ENCODE peak calls at places on chromosomes 5 and 9, in ten cellular contexts. N is upper lobe of right lung; V is heart left ventricle; K is effector memory CD4-positive, alpha-beta T cell; P is heart right ventricle; A is aorta; S is lower lobe of right lung; H is right atrium auricular region; L is breast epithelium; Y is small intestine. C is an unnamed sample.

GRCh38 chr5:123089971-123090640 is 1.1 kb downstream of the PRDM6 start:
- DNase-seq in N (peak; percentile 74), V (no peak), K (no peak), P (peak; percentile 19), A (peak; percentile 79), S (peak; percentile 57), H (no peak), L (no peak), Y (no peak), C (peak; percentile 29)

GRCh38 chr5:42531611-42532010 is 108.4 kb downstream of the GHR start:
- DNase-seq in N (no peak), V (no peak), K (no peak), P (no peak), A (no peak), S (no peak), H (no peak), L (no peak), Y (no peak), C (no peak)

GRCh38 chr9:91811024-91811909 is 138.8 kb downstream of the ROR2 start:
- DNase-seq in N (no peak), V (no peak), K (no peak), P (no peak), A (peak; percentile 57), S (no peak), H (no peak), L (no peak), Y (no peak), C (no peak)

GRCh38 chr9:61666310-61666709 is 476.5 kb downstream of the SPATA31A7 start:
- DNase-seq in N (peak; percentile 40), V (no peak), K (no peak), P (no peak), A (no peak), S (no peak), H (no peak), L (no peak), Y (no peak), C (no peak)

GRCh38 chr9:90124961-90125360 is 517.7 kb downstream of the DIRAS2 start:
- DNase-seq in N (no peak), V (no peak), K (no peak), P (no peak), A (no peak), S (no peak), H (no peak), L (no peak), Y (no peak), C (no peak)

GRCh38 chr5:130687085-130687733 is 477.8 kb downstream of the HINT1 start:
- DNase-seq in N (no peak), V (no peak), K (no peak), P (no peak), A (no peak), S (no peak), H (no peak), L (no peak), Y (no peak), C (no peak)

GRCh38 chr5:96434201-96434645 is 1.2 kb upstream of the PCSK1 start:
- DNase-seq in N (peak; percentile 71), V (peak; percentile 46), K (no peak), P (peak; percentile 59), A (peak; percentile 88), S (peak; percentile 57), H (no peak), L (peak; percentile 21), Y (peak; percentile 33), C (peak; percentile 65)

GRCh38 chr5:156181656-156182055 is 145.3 kb upstream of the SGCD start:
- DNase-seq in N (no peak), V (no peak), K (no peak), P (no peak), A (no peak), S (no peak), H (no peak), L (no peak), Y (no peak), C (no peak)

GRCh38 chr5:138603521-138603920 is 28.3 kb upstream of the HSPA9 start:
- DNase-seq in N (no peak), V (no peak), K (no peak), P (no peak), A (no peak), S (no peak), H (no peak), L (no peak), Y (no peak), C (no peak)

GRCh38 chr5:12658871-12659446 is 754.7 kb upstream of the CTNND2 start:
- DNase-seq in N (no peak), V (no peak), K (no peak), P (no peak), A (no peak), S (no peak), H (no peak), L (no peak), Y (no peak), C (no peak)

GRCh38 chr9:85056203-85056572 is 386.7 kb downstream of the NTRK2 start:
- DNase-seq in N (no peak), V (no peak), K (no peak), P (no peak), A (no peak), S (no peak), H (no peak), L (no peak), Y (no peak), C (no peak)

GRCh38 chr5:39714036-39714698 is 289.4 kb upstream of the DAB2 start:
- DNase-seq in N (no peak), V (peak; percentile 14), K (no peak), P (no peak), A (no peak), S (no peak), H (no peak), L (no peak), Y (peak; percentile 57), C (peak; percentile 73)

GRCh38 chr5:115295775-115296129 is 702 bp downstream of the CCDC112 start:
- DNase-seq in N (no peak), V (no peak), K (no peak), P (no peak), A (no peak), S (no peak), H (no peak), L (no peak), Y (no peak), C (no peak)
- H3K27ac ChIP-seq in N (peak overlapping the region; percentile 78), V (peak overlapping the region; percentile 82), K (no peak overlapping the region), P (no peak overlapping the region), A (no peak overlapping the region), S (peak overlapping the region; percentile 81), H (peak overlapping the region; percentile 51), L (no peak overlapping the region), Y (peak overlapping the region; percentile 86), C (peak overlapping the region; percentile 78)

GRCh38 chr5:107781451-107781850 is 110.7 kb upstream of the EFNA5 start:
- DNase-seq in N (no peak), V (no peak), K (no peak), P (no peak), A (no peak), S (no peak), H (no peak), L (no peak), Y (peak; percentile 5), C (no peak)

GRCh38 chr5:107777161-107777740 is 106.5 kb upstream of the EFNA5 start:
- DNase-seq in N (no peak), V (no peak), K (no peak), P (no peak), A (no peak), S (no peak), H (no peak), L (no peak), Y (no peak), C (no peak)

GRCh38 chr5:107778651-107779050 is 107.9 kb upstream of the EFNA5 start:
- DNase-seq in N (no peak), V (no peak), K (no peak), P (no peak), A (no peak), S (no peak), H (no peak), L (no peak), Y (no peak), C (no peak)

GRCh38 chr5:107776506-107776905 is 105.8 kb upstream of the EFNA5 start:
- DNase-seq in N (no peak), V (no peak), K (no peak), P (no peak), A (no peak), S (no peak), H (no peak), L (no peak), Y (no peak), C (no peak)

DNA sequence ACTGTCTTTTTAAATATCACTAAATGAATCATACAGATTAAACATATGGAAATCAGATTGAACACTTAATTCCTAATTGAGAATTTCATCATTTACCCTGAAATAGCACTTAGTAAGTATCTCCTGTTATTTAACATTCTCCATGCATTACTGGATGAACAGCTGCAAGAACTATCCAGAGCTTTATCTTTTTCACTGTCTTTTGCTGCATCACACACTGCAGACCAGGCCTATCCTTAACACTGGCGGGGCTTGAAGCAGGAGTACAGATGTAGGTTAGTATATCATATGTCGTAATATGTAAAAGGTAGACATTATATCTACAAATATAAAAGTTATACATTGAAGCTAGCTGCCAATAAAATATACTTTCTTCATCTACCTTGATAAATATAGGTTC is 108.7 kb upstream of the EFNA5 start:
- DNase-seq in N (no peak), V (no peak), K (no peak), P (no peak), A (no peak), S (no peak), H (no peak), L (no peak), Y (no peak), C (no peak)
- H3K27me3 ChIP-seq in N (no peaks in the 10 kb centered on the region), V (no peaks in the 10 kb centered on the region), K (no peaks in the 10 kb centered on the region), P (no peaks in the 10 kb centered on the region), A (no peaks in the 10 kb centered on the region), S (no peaks in the 10 kb centered on the region), H (no peaks in the 10 kb centered on the region), L (no peaks in the 10 kb centered on the region), Y (no peaks in the 10 kb centered on the region), C (no peaks in the 10 kb centered on the region)

GRCh38 chr9:95431286-95431685 is 85.5 kb downstream of the PTCH1 start:
- DNase-seq in N (no peak), V (no peak), K (no peak), P (no peak), A (no peak), S (no peak), H (no peak), L (no peak), Y (no peak), C (no peak)

GRCh38 chr9:95422650-95423049 is 94.1 kb downstream of the PTCH1 start:
- DNase-seq in N (no peak), V (no peak), K (no peak), P (no peak), A (no peak), S (no peak), H (no peak), L (no peak), Y (no peak), C (no peak)

GRCh38 chr9:95429948-95430620 is 86.7 kb downstream of the PTCH1 start:
- DNase-seq in N (no peak), V (no peak), K (no peak), P (no peak), A (no peak), S (no peak), H (no peak), L (no peak), Y (no peak), C (no peak)

GRCh38 chr9:95425910-95426551 is 90.7 kb downstream of the PTCH1 start:
- DNase-seq in N (no peak), V (no peak), K (no peak), P (no peak), A (no peak), S (no peak), H (no peak), L (no peak), Y (peak; percentile 50), C (peak; percentile 31)
- H3K27ac ChIP-seq in N (peak overlapping the region; percentile 44), V (peak overlapping the region; percentile 69), K (no peak overlapping the region), P (peak overlapping the region; percentile 74), A (no peak overlapping the region), S (peak overlapping the region; percentile 80), H (no peak overlapping the region), L (peak overlapping the region; percentile 86), Y (peak overlapping the region; percentile 93), C (peak overlapping the region; percentile 73)

GRCh38 chr9:124012368-124013262 is 1.0 kb downstream of the LHX2 start:
- DNase-seq in N (no peak), V (no peak), K (no peak), P (no peak), A (peak; percentile 76), S (no peak), H (no peak), L (no peak), Y (no peak), C (no peak)
- H3K27me3 ChIP-seq in N (peaks cover 100% of the 10 kb centered on the region), V (peaks cover 98% of the 10 kb centered on the region), K (peaks cover 85% of the 10 kb centered on the region), P (peaks cover 100% of the 10 kb centered on the region), A (no peaks in the 10 kb centered on the region), S (peaks cover 100% of the 10 kb centered on the region), H (peaks cover 83% of the 10 kb centered on the region), L (peaks cover 36% of the 10 kb centered on the region), Y (peaks cover 91% of the 10 kb centered on the region), C (peaks cover 80% of the 10 kb centered on the region)

C was measured in body of pancreas.